ENCODE peak calls at places on chromosomes 12 and 14, in five cellular contexts. One of them, this sample, is unnamed. For H3K4me1, the result is how much of the 10 kb centered on the place peaks cover.

GRCh38 chr12:80269953-80270552 is 170.7 kb downstream of the OTOGL start:
- DNase-seq in HepG2: peak
- DNase-seq in psoas muscle: no peak
- DNase-seq in IMR-90: peak
- DNase-seq in heart right ventricle: peak
- DNase-seq in this sample: no peak

GRCh38 chr14:50053935-50054334 is 62.4 kb downstream of the VCPKMT start:
- DNase-seq in HepG2: no peak
- DNase-seq in psoas muscle: no peak
- DNase-seq in IMR-90: no peak
- DNase-seq in heart right ventricle: no peak
- DNase-seq in this sample: no peak

GRCh38 chr12:117768860-117769259 is 199.9 kb downstream of the KSR2 start:
- DNase-seq in HepG2: no peak
- DNase-seq in psoas muscle: no peak
- DNase-seq in IMR-90: no peak
- DNase-seq in heart right ventricle: no peak
- DNase-seq in this sample: no peak

GRCh38 chr12:108801736-108802665 is 55.4 kb downstream of the SSH1 start:
- DNase-seq in HepG2: no peak
- DNase-seq in psoas muscle: peak
- DNase-seq in IMR-90: peak
- DNase-seq in heart right ventricle: peak
- DNase-seq in this sample: no peak

GRCh38 chr14:63770187-63770807 is 42.4 kb upstream of the SGPP1 start:
- DNase-seq in HepG2: peak
- DNase-seq in psoas muscle: no peak
- DNase-seq in IMR-90: peak
- DNase-seq in heart right ventricle: peak
- DNase-seq in this sample: peak

GRCh38 chr12:108394196-108394595 is 55.1 kb upstream of the CMKLR1 start:
- DNase-seq in HepG2: no peak
- DNase-seq in psoas muscle: peak
- DNase-seq in IMR-90: no peak
- DNase-seq in heart right ventricle: peak
- DNase-seq in this sample: no peak

GRCh38 chr14:91349481-91350074 is 68.0 kb downstream of the CCDC88C start:
- DNase-seq in HepG2: no peak
- DNase-seq in psoas muscle: no peak
- DNase-seq in IMR-90: no peak
- DNase-seq in heart right ventricle: no peak
- DNase-seq in this sample: no peak

GRCh38 chr12:51753980-51754675 is 94.4 kb downstream of the FIGNL2 start:
- DNase-seq in HepG2: no peak
- DNase-seq in psoas muscle: no peak
- DNase-seq in IMR-90: no peak
- DNase-seq in heart right ventricle: no peak
- DNase-seq in this sample: no peak

GRCh38 chr12:98669751-98670150 is 24.7 kb downstream of the APAF1 start:
- DNase-seq in HepG2: no peak
- DNase-seq in psoas muscle: no peak
- DNase-seq in IMR-90: no peak
- DNase-seq in heart right ventricle: no peak
- DNase-seq in this sample: no peak

GRCh38 chr12:109377139-109377685 is 29.5 kb downstream of the MYO1H start:
- DNase-seq in HepG2: no peak
- DNase-seq in psoas muscle: no peak
- DNase-seq in IMR-90: no peak
- DNase-seq in heart right ventricle: no peak
- DNase-seq in this sample: no peak

GRCh38 chr12:75553398-75553797 is 42.0 kb upstream of the KRR1 start:
- DNase-seq in HepG2: no peak
- DNase-seq in psoas muscle: no peak
- DNase-seq in IMR-90: no peak
- DNase-seq in heart right ventricle: no peak
- DNase-seq in this sample: no peak

GRCh38 chr14:68791078-68791983 is 1.5 kb downstream of the ZFP36L1 start:
- DNase-seq in HepG2: no peak
- DNase-seq in psoas muscle: no peak
- DNase-seq in IMR-90: no peak
- DNase-seq in heart right ventricle: no peak
- DNase-seq in this sample: no peak

GRCh38 chr14:28770061-28770460 is 3.5 kb downstream of the FOXG1 start:
- DNase-seq in HepG2: no peak
- DNase-seq in psoas muscle: no peak
- DNase-seq in IMR-90: no peak
- DNase-seq in heart right ventricle: no peak
- DNase-seq in this sample: no peak

GRCh38 chr12:69115955-69116354 is 123.4 kb upstream of the CPSF6 start:
- DNase-seq in HepG2: no peak
- DNase-seq in psoas muscle: no peak
- DNase-seq in IMR-90: no peak
- DNase-seq in heart right ventricle: no peak
- DNase-seq in this sample: no peak

GRCh38 chr12:74896186-74896585 is 313.5 kb downstream of the KCNC2 start:
- DNase-seq in HepG2: no peak
- DNase-seq in psoas muscle: no peak
- DNase-seq in IMR-90: peak
- DNase-seq in heart right ventricle: no peak
- DNase-seq in this sample: no peak

GRCh38 chr14:91511014-91511466 is 930 bp upstream of the PPP4R3A start:
- DNase-seq in HepG2: peak
- DNase-seq in psoas muscle: no peak
- DNase-seq in IMR-90: peak
- DNase-seq in heart right ventricle: no peak
- DNase-seq in this sample: no peak

GRCh38 chr14:95515080-95515489 is 1.4 kb downstream of the SYNE3 start:
- DNase-seq in HepG2: no peak
- DNase-seq in psoas muscle: peak
- DNase-seq in IMR-90: no peak
- DNase-seq in heart right ventricle: no peak
- DNase-seq in this sample: no peak

GRCh38 chr12:27623645-27624044 is 72.6 kb upstream of the REP15 start:
- DNase-seq in HepG2: no peak
- DNase-seq in psoas muscle: no peak
- DNase-seq in IMR-90: peak
- DNase-seq in heart right ventricle: no peak
- DNase-seq in this sample: no peak

GRCh38 chr12:112304411-112304810 is 77.8 kb downstream of the HECTD4 start:
- DNase-seq in HepG2: no peak
- DNase-seq in psoas muscle: no peak
- DNase-seq in IMR-90: no peak
- DNase-seq in heart right ventricle: no peak
- DNase-seq in this sample: no peak

GRCh38 chr14:75881986-75882385 is 99.8 kb downstream of the TGFB3 start:
- DNase-seq in HepG2: no peak
- DNase-seq in psoas muscle: no peak
- DNase-seq in IMR-90: peak
- DNase-seq in heart right ventricle: no peak
- DNase-seq in this sample: no peak

GRCh38 chr14:75885829-75886228 is 96.0 kb downstream of the TGFB3 start:
- DNase-seq in HepG2: no peak
- DNase-seq in psoas muscle: no peak
- DNase-seq in IMR-90: peak
- DNase-seq in heart right ventricle: no peak
- DNase-seq in this sample: no peak

GRCh38 chr14:75886661-75887348 is 95.0 kb downstream of the TGFB3 start:
- DNase-seq in HepG2: no peak
- DNase-seq in psoas muscle: no peak
- DNase-seq in IMR-90: no peak
- DNase-seq in heart right ventricle: no peak
- DNase-seq in this sample: no peak

GRCh38 chr14:75880512-75880911 is 101.3 kb downstream of the TGFB3 start:
- DNase-seq in HepG2: no peak
- DNase-seq in psoas muscle: no peak
- DNase-seq in IMR-90: no peak
- DNase-seq in heart right ventricle: no peak
- DNase-seq in this sample: no peak

GRCh38 chr14:75884198-75884611 is 97.6 kb downstream of the TGFB3 start:
- DNase-seq in HepG2: no peak
- DNase-seq in psoas muscle: no peak
- DNase-seq in IMR-90: peak
- DNase-seq in heart right ventricle: no peak
- DNase-seq in this sample: no peak
- TF ChIP-seq CTCF in HepG2: no peak
- TF ChIP-seq CTCF in psoas muscle: peak
- TF ChIP-seq CTCF in IMR-90: peak
- TF ChIP-seq CTCF in heart right ventricle: no peak
- TF ChIP-seq CTCF in this sample: no peak

GRCh38 chr14:71317385-71318096 is 410.3 kb downstream of the PCNX1 start:
- DNase-seq in HepG2: no peak
- DNase-seq in psoas muscle: no peak
- DNase-seq in IMR-90: no peak
- DNase-seq in heart right ventricle: no peak
- DNase-seq in this sample: no peak

GRCh38 chr14:71320734-71321555 is 413.7 kb downstream of the PCNX1 start:
- DNase-seq in HepG2: no peak
- DNase-seq in psoas muscle: peak
- DNase-seq in IMR-90: peak
- DNase-seq in heart right ventricle: peak
- DNase-seq in this sample: peak

GRCh38 chr14:71320107-71320733 is 413.0 kb downstream of the PCNX1 start:
- DNase-seq in HepG2: peak
- DNase-seq in psoas muscle: peak
- DNase-seq in IMR-90: peak
- DNase-seq in heart right ventricle: peak
- DNase-seq in this sample: peak

GRCh38 chr14:71319646-71320045 is 412.4 kb downstream of the PCNX1 start:
- DNase-seq in HepG2: no peak
- DNase-seq in psoas muscle: no peak
- DNase-seq in IMR-90: peak
- DNase-seq in heart right ventricle: no peak
- DNase-seq in this sample: no peak

GRCh38 chr14:71318097-71318459 is 410.8 kb downstream of the PCNX1 start:
- DNase-seq in HepG2: no peak
- DNase-seq in psoas muscle: no peak
- DNase-seq in IMR-90: no peak
- DNase-seq in heart right ventricle: no peak
- DNase-seq in this sample: no peak
- H3K27ac ChIP-seq in HepG2: no peak
- H3K27ac ChIP-seq in psoas muscle: no peak
- H3K27ac ChIP-seq in IMR-90: no peak
- H3K27ac ChIP-seq in heart right ventricle: no peak
- H3K27ac ChIP-seq in this sample: no peak

DNA sequence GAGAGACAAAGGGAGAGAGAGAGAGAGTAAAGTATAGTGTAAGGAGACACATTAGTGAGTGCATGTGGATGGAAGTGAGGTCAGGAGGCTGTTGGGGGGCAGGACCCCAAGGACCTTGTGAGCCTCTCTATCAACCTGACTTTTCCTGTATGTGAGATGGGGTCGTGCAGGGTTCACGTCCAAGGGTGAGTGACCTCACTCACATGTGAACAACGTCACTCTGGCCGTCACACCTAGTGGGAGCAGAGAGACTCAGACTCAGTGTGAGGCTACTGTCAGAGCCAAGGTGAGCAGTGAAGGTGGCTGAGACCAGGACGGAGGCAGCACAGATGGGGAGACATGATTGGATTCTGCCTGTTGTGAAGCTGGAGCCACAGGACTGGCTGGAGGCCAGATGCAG is 93.1 kb downstream of the LGMN start:
- DNase-seq in HepG2: no peak
- DNase-seq in psoas muscle: no peak
- DNase-seq in IMR-90: no peak
- DNase-seq in heart right ventricle: no peak
- DNase-seq in this sample: peak
- H3K4me1 ChIP-seq in HepG2: under half
- H3K4me1 ChIP-seq in psoas muscle: under half
- H3K4me1 ChIP-seq in IMR-90: under half
- H3K4me1 ChIP-seq in heart right ventricle: under half
- H3K4me1 ChIP-seq in this sample: under half

GRCh38 chr14:105947599-105947998 is 421.2 kb downstream of the TMEM121 start:
- DNase-seq in HepG2: no peak
- DNase-seq in psoas muscle: no peak
- DNase-seq in IMR-90: no peak
- DNase-seq in heart right ventricle: no peak
- DNase-seq in this sample: no peak

GRCh38 chr14:105941226-105942166 is 415.1 kb downstream of the TMEM121 start:
- DNase-seq in HepG2: no peak
- DNase-seq in psoas muscle: no peak
- DNase-seq in IMR-90: no peak
- DNase-seq in heart right ventricle: no peak
- DNase-seq in this sample: no peak

GRCh38 chr14:105943973-105944602 is 417.7 kb downstream of the TMEM121 start:
- DNase-seq in HepG2: peak
- DNase-seq in psoas muscle: no peak
- DNase-seq in IMR-90: no peak
- DNase-seq in heart right ventricle: no peak
- DNase-seq in this sample: peak

GRCh38 chr14:105944632-105945610 is 418.5 kb downstream of the TMEM121 start:
- DNase-seq in HepG2: peak
- DNase-seq in psoas muscle: peak
- DNase-seq in IMR-90: no peak
- DNase-seq in heart right ventricle: peak
- DNase-seq in this sample: peak

GRCh38 chr14:105945891-105946290 is 419.5 kb downstream of the TMEM121 start:
- DNase-seq in HepG2: no peak
- DNase-seq in psoas muscle: no peak
- DNase-seq in IMR-90: no peak
- DNase-seq in heart right ventricle: no peak
- DNase-seq in this sample: no peak
- TF ChIP-seq CTCF in HepG2: peak
- TF ChIP-seq CTCF in psoas muscle: no peak
- TF ChIP-seq CTCF in IMR-90: no peak
- TF ChIP-seq CTCF in heart right ventricle: no peak
- TF ChIP-seq CTCF in this sample: no peak

GRCh38 chr12:82635263-82635662 is 51.4 kb upstream of the TMTC2 start:
- DNase-seq in HepG2: no peak
- DNase-seq in psoas muscle: no peak
- DNase-seq in IMR-90: no peak
- DNase-seq in heart right ventricle: no peak
- DNase-seq in this sample: no peak
- H3K27ac ChIP-seq in HepG2: no peak
- H3K27ac ChIP-seq in psoas muscle: no peak
- H3K27ac ChIP-seq in IMR-90: no peak
- H3K27ac ChIP-seq in heart right ventricle: no peak
- H3K27ac ChIP-seq in this sample: no peak